ENCODE peak calls at places on chromosomes 2 and 18, in seven cellular contexts. Q, P, A, W, F, T and U are unnamed samples.

GRCh38 chr2:206020151-206020550 is 65.8 kb downstream of the INO80D start:
- DNase-seq in Q (no peak), P (no peak), A (peak), W (no peak), F (no peak), T (no peak), U (no peak)

GRCh38 chr2:210546424-210547223 is 9.8 kb upstream of the CPS1 start:
- DNase-seq in Q (no peak), P (no peak), A (no peak), W (peak), F (no peak), T (no peak), U (no peak)

GRCh38 chr18:4020026-4020425 is 435.1 kb downstream of the DLGAP1 start:
- DNase-seq in Q (no peak), P (no peak), A (peak), W (no peak), F (no peak), T (no peak), U (no peak)

GRCh38 chr18:10579079-10579867 is 53.4 kb downstream of the NAPG start:
- DNase-seq in Q (peak), P (no peak), A (peak), W (peak), F (no peak), T (no peak), U (peak)

GRCh38 chr2:26768759-26769500 is 4.8 kb downstream of the SLC35F6 start:
- DNase-seq in Q (no peak), P (peak), A (peak), W (peak), F (no peak), T (no peak), U (peak)

GRCh38 chr2:28360742-28361293 is 31.8 kb upstream of the FOSL2 start:
- DNase-seq in Q (no peak), P (no peak), A (peak), W (peak), F (no peak), T (no peak), U (peak)

GRCh38 chr18:60692277-60692676 is 319.7 kb upstream of the MC4R start:
- DNase-seq in Q (no peak), P (no peak), A (peak), W (no peak), F (no peak), T (no peak), U (no peak)

GRCh38 chr18:37270046-37270665 is 295.4 kb downstream of the CELF4 start:
- DNase-seq in Q (peak), P (no peak), A (peak), W (peak), F (no peak), T (no peak), U (peak)

GRCh38 chr18:58991127-58991798 is 126.6 kb downstream of the ZNF532 start:
- DNase-seq in Q (no peak), P (no peak), A (peak), W (peak), F (no peak), T (no peak), U (peak)

GRCh38 chr2:85503168-85503610 is 35.8 kb upstream of the MAT2A start:
- DNase-seq in Q (no peak), P (no peak), A (peak), W (no peak), F (no peak), T (no peak), U (no peak)

GRCh38 chr2:171630812-171631626 is 56.2 kb upstream of the DYNC1I2 start:
- DNase-seq in Q (no peak), P (no peak), A (no peak), W (no peak), F (no peak), T (no peak), U (no peak)

GRCh38 chr2:231059756-231060155 is 3.1 kb downstream of the PSMD1 start:
- DNase-seq in Q (no peak), P (no peak), A (no peak), W (no peak), F (no peak), T (no peak), U (no peak)

GRCh38 chr2:8986327-8986976 is 17.0 kb downstream of the MBOAT2 start:
- DNase-seq in Q (no peak), P (no peak), A (no peak), W (peak), F (no peak), T (no peak), U (no peak)

GRCh38 chr2:201267278-201268030 is 7.1 kb downstream of the CASP8 start:
- DNase-seq in Q (no peak), P (no peak), A (no peak), W (no peak), F (no peak), T (no peak), U (no peak)